ENCODE peak calls at places on chromosomes 6 and 20, in four cellular contexts. R, F, C and W are unnamed samples. For H3K4me1, the result is how much of the 10 kb centered on the place peaks cover.

GRCh38 chr20:7136886-7137285 is 369.4 kb downstream of the BMP2 start:
- DNase-seq in F (no peak), C (no peak), R (no peak), W (no peak)

GRCh38 chr6:126056355-126057004 is 70.1 kb downstream of the TRMT11 start:
- DNase-seq in F (no peak), R (no peak), C (peak), W (no peak)

GRCh38 chr20:46954490-46955038 is 59.9 kb downstream of the EYA2 start:
- DNase-seq in C (no peak), R (peak), F (no peak), W (no peak)

GRCh38 chr6:163126741-163127140 is 287.8 kb upstream of the QKI start:
- DNase-seq in F (no peak), C (no peak), R (no peak), W (no peak)

GRCh38 chr6:53363341-53364079 is 14.8 kb upstream of the ELOVL5 start:
- DNase-seq in C (no peak), R (no peak), F (no peak), W (no peak)

GRCh38 chr20:25319241-25320034 is 71.2 kb downstream of the ABHD12 start:
- DNase-seq in R (no peak), F (no peak), C (no peak), W (no peak)

GRCh38 chr20:33291830-33292355 is 8.9 kb downstream of the BPIFB1 start:
- DNase-seq in C (peak), R (no peak), F (no peak), W (peak)

GRCh38 chr6:116945809-116946208 is 68.8 kb downstream of the RFX6 start:
- DNase-seq in F (no peak), C (no peak), R (no peak), W (no peak)

GRCh38 chr6:31400467-31401289 is 2.7 kb upstream of the MICA start:
- DNase-seq in F (no peak), R (peak), C (peak), W (peak)

GRCh38 chr20:15976047-15976731 is 597.1 kb downstream of the KIF16B start:
- DNase-seq in R (no peak), C (no peak), F (no peak), W (no peak)

GRCh38 chr20:24081077-24081476 is 92.5 kb upstream of the GGTLC1 start:
- DNase-seq in C (no peak), F (no peak), R (no peak), W (no peak)

GRCh38 chr6:31321820-31322219 is 35.2 kb downstream of the HLA-B start:
- DNase-seq in F (no peak), C (peak), R (no peak), W (no peak)

GRCh38 chr6:144302701-144303351 is 17.7 kb downstream of the UTRN start:
- DNase-seq in F (no peak), R (peak), C (no peak), W (no peak)

GRCh38 chr20:2289475-2289874 is 6.3 kb upstream of the TGM3 start:
- DNase-seq in F (peak), C (no peak), R (no peak), W (no peak)

GRCh38 chr6:135334169-135334568 is 153.1 kb downstream of the MYB start:
- DNase-seq in R (peak), F (no peak), C (no peak), W (no peak)

GRCh38 chr20:34676642-34677373 is at the start of gene PIGU:
- DNase-seq in C (peak), R (peak), F (peak), W (peak)

GRCh38 chr6:111997863-111998191 is 56.1 kb upstream of the CCN6 start:
- DNase-seq in F (no peak), C (no peak), R (no peak), W (no peak)

GRCh38 chr6:132107896-132108295 is 156.7 kb upstream of the CCN2 start:
- DNase-seq in F (no peak), C (no peak), R (peak), W (no peak)

GRCh38 chr6:35318200-35318844 is 20.7 kb downstream of the DEF6 start:
- DNase-seq in R (peak), C (no peak), F (no peak), W (peak)

GRCh38 chr20:3045816-3046676 is at the start of gene MRPS26:
- DNase-seq in F (no peak), C (peak), R (peak), W (peak)

GRCh38 chr6:53119772-53120409 is 28.8 kb downstream of the GCM1 start:
- DNase-seq in C (no peak), R (peak), F (no peak), W (no peak)

GRCh38 chr6:30490031-30490876 is 945 bp downstream of the HLA-E start:
- DNase-seq in F (peak), R (peak), C (peak), W (peak)

GRCh38 chr6:128531696-128532095 is 11.3 kb upstream of the PTPRK start:
- DNase-seq in R (no peak), F (no peak), C (no peak), W (no peak)

GRCh38 chr6:155384343-155384742 is 70.1 kb upstream of the TFB1M start:
- DNase-seq in F (no peak), R (no peak), C (no peak), W (no peak)

GRCh38 chr6:139954463-139955071 is 580.1 kb upstream of the CITED2 start:
- DNase-seq in C (no peak), F (no peak), R (no peak), W (no peak)

GRCh38 chr6:53142810-53143209 is 5.8 kb downstream of the GCM1 start:
- DNase-seq in C (no peak), R (no peak), F (no peak), W (no peak)

GRCh38 chr6:81787313-81788068 is 35.0 kb upstream of the TENT5A start:
- DNase-seq in R (peak), F (no peak), C (no peak), W (no peak)

GRCh38 chr6:73803562-73804221 is 107.7 kb downstream of the CD109 start:
- DNase-seq in C (peak), F (no peak), R (peak), W (peak)

GRCh38 chr6:6004147-6004995 is 2.4 kb downstream of the NRN1 start:
- DNase-seq in F (no peak), C (no peak), R (no peak), W (peak)

GRCh38 chr6:51618563-51618962 is 468.9 kb downstream of the PKHD1 start:
- DNase-seq in C (no peak), F (no peak), R (no peak), W (no peak)

GRCh38 chr6:146312606-146313005 is 231.0 kb upstream of the RAB32 start:
- DNase-seq in F (no peak), R (no peak), C (no peak), W (no peak)

GRCh38 chr6:111817451-111818146 is 55.7 kb downstream of the FYN start:
- DNase-seq in R (no peak), C (no peak), F (no peak), W (no peak)

GRCh38 chr6:76701610-76702009 is 629.1 kb upstream of the IMPG1 start:
- DNase-seq in F (no peak), C (no peak), R (no peak), W (peak)

GRCh38 chr20:25139061-25139705 is 56.3 kb upstream of the ENTPD6 start:
- DNase-seq in C (peak), F (no peak), R (no peak), W (no peak)

GRCh38 chr6:139962663-139963314 is 588.3 kb upstream of the CITED2 start:
- DNase-seq in F (no peak), R (no peak), C (no peak), W (no peak)

GRCh38 chr6:12941422-12941821 is 224.9 kb downstream of the PHACTR1 start:
- DNase-seq in C (no peak), F (no peak), R (no peak), W (no peak)

GRCh38 chr6:113010590-113010989 is 663.5 kb downstream of the RFPL4B start:
- DNase-seq in R (no peak), F (no peak), C (no peak), W (no peak)

GRCh38 chr20:4112490-4113420 is 97.4 kb upstream of the RNF24 start:
- DNase-seq in C (no peak), F (peak), R (peak), W (peak)

GRCh38 chr6:155645328-155645727 is 189.7 kb upstream of the NOX3 start:
- DNase-seq in F (no peak), R (peak), C (peak), W (peak)

DNA sequence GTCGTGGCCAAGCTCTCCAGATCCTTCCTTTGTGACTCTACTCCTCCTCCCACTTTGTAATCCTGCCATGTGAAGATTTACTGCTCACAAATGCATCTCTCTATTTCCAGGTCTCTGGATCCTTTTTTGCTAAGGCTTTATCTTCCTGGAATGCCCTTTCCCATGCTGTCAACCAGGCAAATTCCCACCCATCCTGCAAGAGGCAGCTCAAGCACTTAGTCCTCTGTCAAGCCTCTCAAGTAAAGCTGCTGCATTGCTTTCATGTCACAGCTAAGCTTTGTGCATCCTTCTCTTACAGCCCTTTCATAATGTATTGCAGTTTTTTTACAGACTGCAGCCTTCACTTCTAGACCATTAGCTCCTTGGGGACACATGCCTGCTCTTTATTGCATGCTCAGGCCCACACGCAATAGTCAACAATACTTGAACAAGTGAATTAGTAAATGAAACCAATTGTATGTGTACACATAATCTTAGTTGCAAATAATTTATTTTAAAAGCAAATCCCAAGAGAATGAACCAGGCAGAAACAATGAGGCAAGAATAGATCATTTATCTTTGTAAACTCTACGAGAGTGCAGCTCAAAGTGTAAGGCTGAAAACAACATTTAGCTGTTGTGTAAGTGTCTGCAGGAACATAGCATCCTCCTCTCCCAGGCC is 45.7 kb downstream of the HIVEP2 start:
- DNase-seq in R (no peak), C (no peak), F (no peak), W (no peak)
- TF ChIP-seq FOS in R (no peak), C (no peak), F (no peak), W (no peak)

DNA sequence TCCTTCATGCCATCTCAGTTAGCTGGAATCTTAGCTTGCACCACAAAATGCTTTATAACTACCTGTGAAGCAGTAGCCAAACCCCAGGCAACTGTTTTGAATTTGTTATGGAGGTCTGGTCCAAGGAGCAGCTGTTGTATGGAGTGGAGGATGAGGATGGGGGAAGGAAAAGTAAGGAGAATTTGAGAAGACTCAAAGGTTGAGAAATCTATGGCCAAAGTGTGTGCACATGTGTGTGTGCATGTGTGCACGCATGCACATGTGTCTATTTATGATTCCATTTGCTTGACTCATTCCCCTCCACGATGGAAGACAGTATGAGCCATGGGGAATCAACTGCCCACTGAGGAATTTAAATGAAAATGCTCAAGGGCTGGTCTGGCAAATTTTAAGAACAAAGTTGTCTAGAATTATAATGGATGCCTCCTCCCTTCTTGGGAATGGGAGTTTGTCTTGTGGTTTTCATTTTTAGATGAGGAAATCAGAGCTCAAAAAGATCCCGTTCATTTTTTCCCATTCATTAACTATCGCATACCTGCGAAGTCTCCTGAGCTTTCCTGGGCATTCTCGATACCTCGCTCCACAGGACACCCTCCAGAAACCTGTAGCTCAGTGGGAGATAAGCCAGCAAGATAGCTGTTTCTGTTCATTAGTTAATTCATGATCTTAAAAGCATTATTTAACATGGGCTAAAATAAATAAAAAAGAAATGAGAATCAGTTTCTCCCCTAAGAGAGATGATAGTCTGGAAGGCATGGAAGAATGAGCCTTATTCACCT is 152.3 kb upstream of the NEDD9 start:
- DNase-seq in R (peak), F (no peak), C (no peak), W (no peak)
- H3K4me1 ChIP-seq in R (under half), F (under half), C (under half), W (under half)

GRCh38 chr6:41896280-41896679 is 1.1 kb upstream of the USP49 start:
- DNase-seq in C (no peak), F (no peak), R (no peak), W (no peak)

DNA sequence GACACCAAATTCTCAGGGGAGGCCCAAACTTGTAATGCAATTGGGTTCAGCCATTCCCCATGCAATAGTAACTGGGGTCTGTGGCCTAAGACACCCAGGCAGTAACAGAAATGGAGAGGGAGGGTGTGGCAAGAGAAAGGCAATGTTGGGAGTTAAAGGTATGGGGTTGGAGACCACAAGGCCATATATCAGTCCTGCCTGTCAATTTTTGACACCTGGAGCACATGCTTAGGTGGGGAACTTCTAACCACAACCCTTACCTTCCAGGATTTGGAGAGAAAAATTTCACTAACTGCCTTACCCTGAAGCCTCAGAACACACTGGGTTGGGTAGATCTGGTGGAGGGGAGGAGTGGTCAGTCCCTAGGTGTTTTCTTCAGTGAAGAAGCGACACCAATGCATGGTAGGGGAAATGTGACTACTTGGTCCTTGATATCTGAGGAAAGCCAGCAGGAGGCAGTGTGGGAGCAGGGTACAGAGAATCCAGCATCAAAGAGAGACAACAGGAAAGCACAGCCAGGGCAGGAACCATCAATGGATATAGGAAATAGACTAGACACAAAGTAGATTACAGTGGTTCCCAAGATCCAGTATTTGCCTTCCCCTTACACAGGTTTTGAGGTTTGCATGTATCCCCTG is 6.8 kb upstream of the USP49 start:
- DNase-seq in R (peak), C (peak), F (no peak), W (no peak)
- TF ChIP-seq CTCF in R (peak), C (peak), F (peak), W (peak)

GRCh38 chr6:166112580-166112979 is 55.1 kb downstream of the TBXT start:
- DNase-seq in C (no peak), R (peak), F (no peak), W (no peak)
- TF ChIP-seq FOS in C (no peak), R (no peak), F (no peak), W (no peak)

GRCh38 chr20:62922451-62922921 is 3.8 kb downstream of the DIDO1 start:
- DNase-seq in R (no peak), C (no peak), F (no peak), W (no peak)

GRCh38 chr20:62926229-62927127 is at the start of gene DIDO1:
- DNase-seq in R (peak), F (peak), C (peak), W (peak)

GRCh38 chr20:62923669-62924566 is 2.4 kb downstream of the DIDO1 start:
- DNase-seq in R (no peak), F (no peak), C (no peak), W (no peak)

GRCh38 chr20:62925420-62926228 is 681 bp downstream of the DIDO1 start:
- DNase-seq in R (peak), C (peak), F (no peak), W (no peak)

DNA sequence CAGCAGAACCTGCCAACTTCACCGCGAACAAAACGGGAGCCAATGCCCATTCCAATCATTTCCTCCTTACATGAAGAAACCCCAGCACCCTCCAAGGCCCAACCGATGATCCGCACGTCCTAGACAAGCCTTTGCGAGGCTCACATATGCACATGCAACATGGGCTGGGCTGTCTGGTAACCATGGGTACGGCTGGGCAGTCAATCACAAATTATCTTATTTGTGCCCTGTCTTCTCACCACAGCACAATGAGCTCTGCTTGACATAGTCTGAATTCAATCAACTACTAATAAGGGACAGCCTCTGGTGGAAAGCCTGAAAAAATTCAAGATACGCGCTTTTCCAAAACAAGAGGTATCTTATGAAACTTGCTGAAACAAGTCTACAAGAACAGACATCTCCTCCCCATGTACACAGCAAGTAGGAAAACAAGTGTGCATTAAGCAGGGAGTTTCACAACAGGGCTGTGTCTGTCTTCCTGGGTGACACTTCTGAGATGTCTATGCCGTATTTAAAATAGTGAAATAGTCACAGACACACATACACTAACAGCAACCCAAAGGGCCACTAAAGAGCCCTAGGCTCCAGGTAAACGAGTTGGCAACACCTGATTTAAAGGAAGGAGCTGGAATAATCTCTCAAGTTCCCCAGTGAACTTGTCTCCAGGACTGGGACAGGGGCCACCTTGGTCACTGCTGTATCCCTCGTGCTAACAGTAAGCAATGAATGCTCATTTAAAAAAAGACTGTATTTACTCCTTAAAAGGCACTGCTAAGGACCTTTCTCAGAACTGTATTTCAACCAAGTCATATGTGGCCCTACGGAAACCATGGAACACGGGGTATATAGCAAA is 1.5 kb downstream of the DIDO1 start:
- DNase-seq in R (peak), F (no peak), C (peak), W (peak)
- H3K4me1 ChIP-seq in R (under half), F (under half), C (half or more), W (half or more)

GRCh38 chr20:64133951-64134407 is 26.6 kb upstream of the NPBWR2 start:
- DNase-seq in R (no peak), C (peak), F (no peak), W (no peak)

GRCh38 chr20:64130876-64131275 is 23.5 kb upstream of the NPBWR2 start:
- DNase-seq in R (no peak), C (no peak), F (no peak), W (no peak)

GRCh38 chr20:64130271-64130670 is 22.9 kb upstream of the NPBWR2 start:
- DNase-seq in F (no peak), C (no peak), R (no peak), W (no peak)

GRCh38 chr20:64129146-64129782 is 21.9 kb upstream of the NPBWR2 start:
- DNase-seq in F (no peak), R (no peak), C (no peak), W (no peak)

DNA sequence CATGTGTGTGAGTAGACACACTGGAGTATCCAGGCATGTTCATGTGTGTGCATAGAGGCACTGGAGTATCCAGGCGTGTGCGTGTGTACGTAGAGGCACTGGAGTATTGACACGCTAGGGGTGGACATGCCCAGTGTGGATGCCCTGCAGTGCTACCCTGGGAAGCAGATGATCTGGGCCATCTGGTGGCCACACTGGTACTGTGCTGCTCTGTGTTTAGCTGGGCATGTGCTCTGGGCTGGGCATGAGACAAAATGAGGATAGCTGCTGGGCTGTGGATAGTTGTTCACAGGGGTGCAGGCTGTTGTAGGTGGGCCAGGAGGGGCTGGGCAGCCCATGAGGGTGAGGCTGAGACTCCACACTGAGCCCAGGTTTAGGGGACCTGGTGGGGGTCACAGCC is 24.0 kb upstream of the NPBWR2 start:
- DNase-seq in F (no peak), C (no peak), R (no peak), W (no peak)
- TF ChIP-seq CTCF in F (peak), C (no peak), R (no peak), W (no peak)